ENCODE peak calls at places on chromosome 22, in six cellular contexts. A is RPMI7951; H is islet precursor cell; T is activated naive CD4-positive, alpha-beta T cell treated with anti-CD3 and anti-CD28 coated beads, Interleukin-2, amount 10 ng/mL, durations not matched to agents 7 days and 5 days; M is left ventricle myocardium superior; E is CD8-positive, alpha-beta T cell. N is an unnamed sample.

GRCh38 chr22:33757443-33758124 is 162.7 kb downstream of the LARGE1 start:
- DNase-seq in A (no peak), E (no peak), M (no peak), T (no peak), H (no peak), N (no peak)

GRCh38 chr22:39721456-39722325 is 151.1 kb downstream of the CACNA1I start:
- DNase-seq in E (no peak), M (no peak), H (peak), T (no peak), A (no peak), N (no peak)

GRCh38 chr22:19848298-19849224 is 6.1 kb downstream of the GNB1L start:
- DNase-seq in A (peak), M (no peak), E (no peak), H (peak), T (no peak), N (no peak)

GRCh38 chr22:45757068-45757467 is 85.4 kb downstream of the ATXN10 start:
- DNase-seq in E (no peak), M (peak), H (peak), T (no peak), A (no peak), N (no peak)

GRCh38 chr22:23282089-23282501 is 101.8 kb downstream of the BCR start:
- DNase-seq in T (no peak), A (peak), E (no peak), H (no peak), M (peak), N (peak)

GRCh38 chr22:21009638-21010425 is 5.1 kb upstream of the P2RX6 start:
- DNase-seq in T (peak), H (peak), M (no peak), A (peak), E (no peak), N (no peak)

GRCh38 chr22:38081941-38082828 is 1.8 kb downstream of the SLC16A8 start:
- DNase-seq in T (no peak), E (no peak), M (peak), A (no peak), H (peak), N (no peak)

GRCh38 chr22:29152381-29153138 is 53.1 kb upstream of the EMID1 start:
- DNase-seq in T (no peak), H (peak), M (peak), E (no peak), A (peak), N (no peak)

GRCh38 chr22:46068908-46069481 is 81.3 kb upstream of the PPARA start:
- DNase-seq in M (peak), H (no peak), T (peak), E (no peak), A (peak), N (no peak)

GRCh38 chr22:45969414-45969799 is 7.6 kb downstream of the WNT7B start:
- DNase-seq in A (no peak), M (no peak), H (peak), E (no peak), T (no peak), N (no peak)

GRCh38 chr22:36445158-36445668 is 36.2 kb downstream of the TXN2 start:
- DNase-seq in E (no peak), A (peak), T (no peak), M (peak), H (peak), N (no peak)